ENCODE peak calls at places on chromosomes 6 and 20, in eight cellular contexts. One of them, this sample, is unnamed.

GRCh38 chr6:122558027-122558426 is 52.2 kb upstream of the PKIB start:
- DNase-seq in occipital lobe: no peak
- DNase-seq in GM12865: no peak
- DNase-seq in posterior cingulate gyrus: no peak
- DNase-seq in foreskin fibroblast: no peak
- DNase-seq in H9: no peak
- DNase-seq in Daoy: no peak
- DNase-seq in heart right ventricle: no peak
- DNase-seq in this sample: no peak

GRCh38 chr6:63475707-63476106 is 96.6 kb upstream of the LOC128125822 start:
- DNase-seq in Daoy: no peak
- DNase-seq in occipital lobe: no peak
- DNase-seq in heart right ventricle: peak
- DNase-seq in GM12865: no peak
- DNase-seq in H9: no peak
- DNase-seq in posterior cingulate gyrus: no peak
- DNase-seq in foreskin fibroblast: no peak
- DNase-seq in this sample: no peak

GRCh38 chr6:48835421-48835958 is 627.6 kb downstream of the MMUT start:
- DNase-seq in H9: no peak
- DNase-seq in heart right ventricle: no peak
- DNase-seq in Daoy: no peak
- DNase-seq in posterior cingulate gyrus: no peak
- DNase-seq in foreskin fibroblast: peak
- DNase-seq in GM12865: peak
- DNase-seq in occipital lobe: no peak
- DNase-seq in this sample: peak

GRCh38 chr20:59518881-59519706 is 85.2 kb upstream of the PHACTR3 start:
- DNase-seq in occipital lobe: no peak
- DNase-seq in Daoy: peak
- DNase-seq in posterior cingulate gyrus: peak
- DNase-seq in foreskin fibroblast: peak
- DNase-seq in H9: peak
- DNase-seq in heart right ventricle: no peak
- DNase-seq in GM12865: peak
- DNase-seq in this sample: peak

GRCh38 chr6:86707545-86708120 is 229.7 kb upstream of the HTR1E start:
- DNase-seq in foreskin fibroblast: no peak
- DNase-seq in posterior cingulate gyrus: no peak
- DNase-seq in Daoy: no peak
- DNase-seq in H9: no peak
- DNase-seq in heart right ventricle: peak
- DNase-seq in GM12865: no peak
- DNase-seq in occipital lobe: no peak
- DNase-seq in this sample: no peak

GRCh38 chr20:20435453-20435852 is 67.5 kb downstream of the INSM1 start:
- DNase-seq in foreskin fibroblast: no peak
- DNase-seq in Daoy: no peak
- DNase-seq in posterior cingulate gyrus: peak
- DNase-seq in GM12865: no peak
- DNase-seq in H9: no peak
- DNase-seq in heart right ventricle: no peak
- DNase-seq in occipital lobe: no peak
- DNase-seq in this sample: no peak

GRCh38 chr6:118709859-118710350 is 58.5 kb upstream of the CEP85L start:
- DNase-seq in foreskin fibroblast: peak
- DNase-seq in posterior cingulate gyrus: no peak
- DNase-seq in Daoy: peak
- DNase-seq in GM12865: peak
- DNase-seq in H9: no peak
- DNase-seq in occipital lobe: peak
- DNase-seq in heart right ventricle: no peak
- DNase-seq in this sample: peak

GRCh38 chr6:158778005-158778527 is 41.1 kb downstream of the EZR start:
- DNase-seq in occipital lobe: no peak
- DNase-seq in posterior cingulate gyrus: peak
- DNase-seq in heart right ventricle: no peak
- DNase-seq in GM12865: no peak
- DNase-seq in Daoy: no peak
- DNase-seq in H9: no peak
- DNase-seq in foreskin fibroblast: no peak
- DNase-seq in this sample: no peak

GRCh38 chr6:148945311-148946021 is 198.6 kb downstream of the UST start:
- DNase-seq in posterior cingulate gyrus: no peak
- DNase-seq in occipital lobe: no peak
- DNase-seq in foreskin fibroblast: no peak
- DNase-seq in GM12865: no peak
- DNase-seq in heart right ventricle: no peak
- DNase-seq in H9: no peak
- DNase-seq in Daoy: no peak
- DNase-seq in this sample: no peak